ENCODE peak calls at places on chromosomes 7 and 10, in eight cellular contexts. One of them, this sample, is unnamed.
A peak's percentile ranks its signal among the peaks of the same experiment; 100 is the strongest.

GRCh38 chr10:36802523-36803153 is 322.8 kb upstream of the ANKRD30A start:
- DNase-seq in uterus: peak; percentile 25
- DNase-seq in stomach: no peak
- DNase-seq in A549: no peak
- DNase-seq in testis: no peak
- DNase-seq in sigmoid colon: peak; percentile 73
- DNase-seq in body of pancreas: peak; percentile 20
- DNase-seq in Peyer's patch: no peak
- DNase-seq in this sample: no peak

GRCh38 chr7:22728416-22729029 is 1.5 kb downstream of the IL6 start:
- DNase-seq in body of pancreas: no peak
- DNase-seq in sigmoid colon: no peak
- DNase-seq in Peyer's patch: no peak
- DNase-seq in stomach: no peak
- DNase-seq in uterus: no peak
- DNase-seq in A549: peak; percentile 55
- DNase-seq in testis: no peak
- DNase-seq in this sample: no peak

GRCh38 chr7:106217089-106217542 is 67.7 kb downstream of the NAMPT start:
- DNase-seq in uterus: peak; percentile 79
- DNase-seq in Peyer's patch: peak; percentile 77
- DNase-seq in body of pancreas: peak; percentile 67
- DNase-seq in sigmoid colon: peak; percentile 83
- DNase-seq in A549: peak; percentile 64
- DNase-seq in stomach: peak; percentile 84
- DNase-seq in testis: peak; percentile 65
- DNase-seq in this sample: peak; percentile 94

GRCh38 chr10:6988654-6989053 is 408.6 kb upstream of the PRKCQ start:
- DNase-seq in testis: no peak
- DNase-seq in sigmoid colon: no peak
- DNase-seq in Peyer's patch: no peak
- DNase-seq in body of pancreas: no peak
- DNase-seq in stomach: no peak
- DNase-seq in uterus: no peak
- DNase-seq in A549: no peak
- DNase-seq in this sample: no peak

GRCh38 chr10:110802090-110802489 is 69.6 kb upstream of the PDCD4 start:
- DNase-seq in testis: no peak
- DNase-seq in A549: no peak
- DNase-seq in uterus: no peak
- DNase-seq in stomach: no peak
- DNase-seq in body of pancreas: peak; percentile 54
- DNase-seq in sigmoid colon: no peak
- DNase-seq in Peyer's patch: no peak
- DNase-seq in this sample: no peak

GRCh38 chr7:134552105-134552504 is 3.2 kb downstream of the AKR1B15 start:
- DNase-seq in sigmoid colon: no peak
- DNase-seq in body of pancreas: no peak
- DNase-seq in testis: peak; percentile 45
- DNase-seq in stomach: peak; percentile 45
- DNase-seq in A549: peak; percentile 65
- DNase-seq in Peyer's patch: peak; percentile 48
- DNase-seq in uterus: no peak
- DNase-seq in this sample: no peak

GRCh38 chr7:134844200-134844599 is 64.8 kb downstream of the CALD1 start:
- DNase-seq in Peyer's patch: no peak
- DNase-seq in sigmoid colon: no peak
- DNase-seq in stomach: no peak
- DNase-seq in testis: no peak
- DNase-seq in uterus: no peak
- DNase-seq in body of pancreas: no peak
- DNase-seq in A549: no peak
- DNase-seq in this sample: no peak

GRCh38 chr10:61835909-61836232 is 65.6 kb upstream of the ARID5B start:
- DNase-seq in A549: no peak
- DNase-seq in stomach: no peak
- DNase-seq in sigmoid colon: no peak
- DNase-seq in Peyer's patch: no peak
- DNase-seq in testis: no peak
- DNase-seq in body of pancreas: no peak
- DNase-seq in uterus: no peak
- DNase-seq in this sample: no peak

GRCh38 chr10:69513617-69514016 is 59.6 kb downstream of the NEUROG3 start:
- DNase-seq in testis: no peak
- DNase-seq in stomach: no peak
- DNase-seq in uterus: no peak
- DNase-seq in sigmoid colon: no peak
- DNase-seq in A549: no peak
- DNase-seq in Peyer's patch: no peak
- DNase-seq in body of pancreas: no peak
- DNase-seq in this sample: no peak

GRCh38 chr7:155660059-155660757 is 15.7 kb downstream of the RBM33 start:
- DNase-seq in A549: peak; percentile 14
- DNase-seq in uterus: no peak
- DNase-seq in Peyer's patch: no peak
- DNase-seq in testis: no peak
- DNase-seq in sigmoid colon: no peak
- DNase-seq in stomach: no peak
- DNase-seq in body of pancreas: no peak
- DNase-seq in this sample: no peak

GRCh38 chr7:91567111-91568012 is 303.1 kb downstream of the FZD1 start:
- DNase-seq in sigmoid colon: no peak
- DNase-seq in Peyer's patch: no peak
- DNase-seq in stomach: no peak
- DNase-seq in body of pancreas: no peak
- DNase-seq in testis: no peak
- DNase-seq in uterus: no peak
- DNase-seq in A549: no peak
- DNase-seq in this sample: no peak

GRCh38 chr10:3053145-3053544 is 14.2 kb upstream of the PFKP start:
- DNase-seq in uterus: no peak
- DNase-seq in stomach: no peak
- DNase-seq in A549: no peak
- DNase-seq in body of pancreas: no peak
- DNase-seq in sigmoid colon: no peak
- DNase-seq in testis: no peak
- DNase-seq in Peyer's patch: no peak
- DNase-seq in this sample: no peak

GRCh38 chr10:114444819-114445218 is 40.5 kb upstream of the AFAP1L2 start:
- DNase-seq in testis: no peak
- DNase-seq in Peyer's patch: no peak
- DNase-seq in A549: no peak
- DNase-seq in uterus: no peak
- DNase-seq in body of pancreas: no peak
- DNase-seq in stomach: no peak
- DNase-seq in sigmoid colon: no peak
- DNase-seq in this sample: no peak

GRCh38 chr10:114441107-114441506 is 36.8 kb upstream of the AFAP1L2 start:
- DNase-seq in sigmoid colon: no peak
- DNase-seq in testis: no peak
- DNase-seq in stomach: no peak
- DNase-seq in Peyer's patch: no peak
- DNase-seq in uterus: no peak
- DNase-seq in A549: no peak
- DNase-seq in body of pancreas: no peak
- DNase-seq in this sample: no peak

GRCh38 chr10:114442115-114442630 is 37.9 kb upstream of the AFAP1L2 start:
- DNase-seq in testis: no peak
- DNase-seq in body of pancreas: no peak
- DNase-seq in stomach: no peak
- DNase-seq in Peyer's patch: no peak
- DNase-seq in A549: no peak
- DNase-seq in uterus: no peak
- DNase-seq in sigmoid colon: no peak
- DNase-seq in this sample: no peak

GRCh38 chr10:114448897-114449296 is 44.6 kb upstream of the AFAP1L2 start:
- DNase-seq in stomach: no peak
- DNase-seq in A549: no peak
- DNase-seq in sigmoid colon: no peak
- DNase-seq in Peyer's patch: no peak
- DNase-seq in uterus: no peak
- DNase-seq in testis: no peak
- DNase-seq in body of pancreas: no peak
- DNase-seq in this sample: no peak

DNA sequence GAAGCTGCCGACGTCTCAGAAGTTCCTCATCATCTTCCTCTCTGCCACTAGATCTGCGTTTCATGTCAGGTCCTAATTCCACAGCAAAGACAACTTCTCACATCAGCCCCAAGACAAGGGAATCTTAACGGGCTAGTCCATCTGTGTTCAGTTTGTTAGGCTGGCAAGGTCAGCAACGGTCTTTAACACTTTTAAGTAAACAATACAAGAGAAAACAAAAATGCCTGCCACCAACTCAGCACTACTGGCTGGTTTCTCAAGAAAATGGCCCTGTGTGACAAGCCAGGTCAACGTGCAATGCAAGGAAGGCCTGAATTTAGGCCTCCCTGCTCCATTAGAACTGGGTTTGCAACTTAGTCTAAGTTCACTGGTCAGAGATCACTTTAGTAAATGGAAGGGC is 41.0 kb upstream of the AFAP1L2 start:
- DNase-seq in sigmoid colon: no peak
- DNase-seq in uterus: no peak
- DNase-seq in stomach: no peak
- DNase-seq in A549: no peak
- DNase-seq in body of pancreas: no peak
- DNase-seq in testis: no peak
- DNase-seq in Peyer's patch: no peak
- DNase-seq in this sample: no peak
- H3K4me1 ChIP-seq in sigmoid colon: peaks cover 7% of the 10 kb centered on the region
- H3K4me1 ChIP-seq in uterus: no peaks in the 10 kb centered on the region
- H3K4me1 ChIP-seq in stomach: peaks cover 21% of the 10 kb centered on the region
- H3K4me1 ChIP-seq in A549: no peaks in the 10 kb centered on the region
- H3K4me1 ChIP-seq in body of pancreas: peaks cover 12% of the 10 kb centered on the region
- H3K4me1 ChIP-seq in testis: peaks cover 4% of the 10 kb centered on the region
- H3K4me1 ChIP-seq in Peyer's patch: no peaks in the 10 kb centered on the region
- H3K4me1 ChIP-seq in this sample: no peaks in the 10 kb centered on the region

DNA sequence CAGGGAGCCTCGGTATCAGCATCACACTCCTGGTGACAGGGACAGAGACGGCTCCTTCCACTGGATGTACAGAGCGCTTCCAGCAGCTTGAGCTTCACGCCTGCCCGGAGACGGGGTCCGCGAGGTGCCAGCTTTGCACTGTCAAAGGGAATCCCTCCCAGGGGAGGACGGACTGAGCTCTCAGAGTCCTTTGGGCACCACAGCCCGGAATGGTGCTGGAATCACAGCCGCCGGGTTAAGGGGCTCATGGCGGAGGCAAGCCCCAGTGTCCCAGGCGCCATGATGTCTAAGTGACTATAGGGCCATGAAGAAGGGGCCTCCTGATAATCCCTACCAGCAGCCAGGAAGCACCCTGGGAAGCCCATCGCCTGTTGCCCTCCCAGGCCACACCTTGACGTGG is 41.4 kb downstream of the PTPRN2 start:
- DNase-seq in sigmoid colon: no peak
- DNase-seq in uterus: no peak
- DNase-seq in Peyer's patch: no peak
- DNase-seq in A549: no peak
- DNase-seq in body of pancreas: no peak
- DNase-seq in testis: no peak
- DNase-seq in stomach: no peak
- DNase-seq in this sample: no peak
- TF ChIP-seq CTCF in sigmoid colon: no peak
- TF ChIP-seq CTCF in uterus: no peak
- TF ChIP-seq CTCF in Peyer's patch: no peak
- TF ChIP-seq CTCF in A549: no peak
- TF ChIP-seq CTCF in body of pancreas: no peak
- TF ChIP-seq CTCF in testis: no peak
- TF ChIP-seq CTCF in stomach: no peak
- TF ChIP-seq CTCF in this sample: no peak

DNA sequence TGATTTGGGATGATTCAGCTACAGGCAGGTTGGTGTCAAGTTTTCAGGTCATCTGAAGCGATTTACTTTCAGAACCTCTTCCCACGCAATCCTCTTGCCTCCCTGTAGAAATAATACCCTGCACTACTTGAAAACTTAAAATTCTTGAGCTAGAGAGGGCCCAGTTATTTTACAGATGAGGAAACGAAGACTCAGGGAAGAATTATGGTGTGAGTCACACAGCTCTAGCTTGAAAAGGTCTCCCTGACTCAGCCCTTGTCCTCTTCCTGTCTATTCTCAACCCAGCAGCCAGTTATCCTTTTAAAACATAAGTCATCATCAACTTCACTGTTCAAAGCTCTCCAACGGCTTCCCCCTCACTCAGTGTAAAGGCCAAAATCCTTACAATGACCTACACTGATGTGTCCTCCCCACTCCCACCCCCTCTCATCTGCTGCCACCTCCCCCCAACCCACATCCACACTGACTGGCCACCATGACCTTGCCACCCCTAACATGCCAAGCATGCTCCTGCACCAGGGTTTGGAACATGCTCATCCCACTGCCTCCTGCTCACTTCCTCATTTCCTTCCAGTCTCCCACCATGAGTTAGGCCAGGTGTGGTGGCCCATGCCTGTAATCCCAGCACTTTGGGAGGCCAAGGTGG is 3.4 kb downstream of the DNMBP start:
- DNase-seq in body of pancreas: no peak
- DNase-seq in A549: peak; percentile 85
- DNase-seq in testis: no peak
- DNase-seq in stomach: no peak
- DNase-seq in Peyer's patch: no peak
- DNase-seq in sigmoid colon: peak; percentile 63
- DNase-seq in uterus: peak; percentile 28
- DNase-seq in this sample: no peak
- TF ChIP-seq POLR2A in body of pancreas: no peak
- TF ChIP-seq POLR2A in A549: no peak
- TF ChIP-seq POLR2A in testis: no peak
- TF ChIP-seq POLR2A in stomach: no peak
- TF ChIP-seq POLR2A in Peyer's patch: no peak
- TF ChIP-seq POLR2A in sigmoid colon: no peak
- TF ChIP-seq POLR2A in uterus: no peak
- TF ChIP-seq POLR2A in this sample: no peak

GRCh38 chr7:151838861-151839381 is 38.0 kb downstream of the PRKAG2 start:
- DNase-seq in body of pancreas: no peak
- DNase-seq in sigmoid colon: no peak
- DNase-seq in A549: no peak
- DNase-seq in testis: no peak
- DNase-seq in uterus: no peak
- DNase-seq in stomach: no peak
- DNase-seq in Peyer's patch: peak; percentile 83
- DNase-seq in this sample: no peak

GRCh38 chr7:151837285-151838042 is 39.5 kb downstream of the PRKAG2 start:
- DNase-seq in uterus: no peak
- DNase-seq in Peyer's patch: no peak
- DNase-seq in A549: no peak
- DNase-seq in testis: no peak
- DNase-seq in sigmoid colon: no peak
- DNase-seq in body of pancreas: no peak
- DNase-seq in stomach: no peak
- DNase-seq in this sample: no peak

GRCh38 chr7:151839511-151839921 is 37.4 kb downstream of the PRKAG2 start:
- DNase-seq in A549: no peak
- DNase-seq in uterus: no peak
- DNase-seq in testis: no peak
- DNase-seq in sigmoid colon: no peak
- DNase-seq in body of pancreas: no peak
- DNase-seq in Peyer's patch: no peak
- DNase-seq in stomach: no peak
- DNase-seq in this sample: no peak

GRCh38 chr7:151838072-151838471 is 38.8 kb downstream of the PRKAG2 start:
- DNase-seq in Peyer's patch: no peak
- DNase-seq in A549: no peak
- DNase-seq in body of pancreas: no peak
- DNase-seq in sigmoid colon: no peak
- DNase-seq in testis: no peak
- DNase-seq in uterus: no peak
- DNase-seq in stomach: no peak
- DNase-seq in this sample: no peak

GRCh38 chr7:151840088-151840910 is 36.6 kb downstream of the PRKAG2 start:
- DNase-seq in body of pancreas: no peak
- DNase-seq in sigmoid colon: no peak
- DNase-seq in testis: no peak
- DNase-seq in uterus: no peak
- DNase-seq in stomach: no peak
- DNase-seq in Peyer's patch: no peak
- DNase-seq in A549: no peak
- DNase-seq in this sample: no peak
- H3K4me1 ChIP-seq in body of pancreas: peaks cover 12% of the 10 kb centered on the region
- H3K4me1 ChIP-seq in sigmoid colon: no peaks in the 10 kb centered on the region
- H3K4me1 ChIP-seq in testis: no peaks in the 10 kb centered on the region
- H3K4me1 ChIP-seq in uterus: no peaks in the 10 kb centered on the region
- H3K4me1 ChIP-seq in stomach: peaks cover 55% of the 10 kb centered on the region
- H3K4me1 ChIP-seq in Peyer's patch: no peaks in the 10 kb centered on the region
- H3K4me1 ChIP-seq in A549: peaks cover 18% of the 10 kb centered on the region
- H3K4me1 ChIP-seq in this sample: no peaks in the 10 kb centered on the region

This sample was measured in heart left ventricle.